ENCODE peak calls at places on chromosomes 5 and 9, in six cellular contexts. One of them, this sample, is unnamed.
A peak's percentile ranks its signal among the peaks of the same experiment; 100 is the strongest.

GRCh38 chr5:119409235-119409815 is 43.0 kb upstream of the HSD17B4 start:
- DNase-seq in suprapubic skin: no peak
- DNase-seq in breast epithelium: no peak
- DNase-seq in GM12878: no peak
- DNase-seq in endothelial cell of umbilical vein: no peak
- DNase-seq in right lobe of liver: no peak
- DNase-seq in this sample: no peak

GRCh38 chr9:27476870-27477269 is 47.2 kb upstream of the IFNK start:
- DNase-seq in endothelial cell of umbilical vein: no peak
- DNase-seq in GM12878: no peak
- DNase-seq in right lobe of liver: no peak
- DNase-seq in suprapubic skin: no peak
- DNase-seq in breast epithelium: no peak
- DNase-seq in this sample: no peak

GRCh38 chr5:2776338-2777302 is 25.1 kb upstream of the IRX2 start:
- DNase-seq in endothelial cell of umbilical vein: no peak
- DNase-seq in suprapubic skin: no peak
- DNase-seq in right lobe of liver: no peak
- DNase-seq in GM12878: no peak
- DNase-seq in breast epithelium: no peak
- DNase-seq in this sample: no peak

GRCh38 chr5:14365831-14366435 is 215.7 kb upstream of the OTULINL start:
- DNase-seq in right lobe of liver: no peak
- DNase-seq in endothelial cell of umbilical vein: no peak
- DNase-seq in breast epithelium: no peak
- DNase-seq in GM12878: no peak
- DNase-seq in suprapubic skin: no peak
- DNase-seq in this sample: no peak

GRCh38 chr9:133098104-133098754 is 22.8 kb downstream of the RALGDS start:
- DNase-seq in suprapubic skin: peak; percentile 61
- DNase-seq in right lobe of liver: peak; percentile 19
- DNase-seq in endothelial cell of umbilical vein: no peak
- DNase-seq in breast epithelium: no peak
- DNase-seq in GM12878: no peak
- DNase-seq in this sample: no peak

GRCh38 chr5:173303878-173304590 is 24.2 kb downstream of the STC2 start:
- DNase-seq in breast epithelium: no peak
- DNase-seq in endothelial cell of umbilical vein: no peak
- DNase-seq in suprapubic skin: peak; percentile 15
- DNase-seq in GM12878: no peak
- DNase-seq in right lobe of liver: no peak
- DNase-seq in this sample: no peak

GRCh38 chr9:134050726-134051125 is 17.1 kb downstream of the BRD3 start:
- DNase-seq in breast epithelium: no peak
- DNase-seq in right lobe of liver: no peak
- DNase-seq in endothelial cell of umbilical vein: no peak
- DNase-seq in suprapubic skin: no peak
- DNase-seq in GM12878: no peak
- DNase-seq in this sample: no peak

GRCh38 chr9:134209731-134210311 is 45.5 kb upstream of the RNU6ATAC start:
- DNase-seq in breast epithelium: no peak
- DNase-seq in GM12878: no peak
- DNase-seq in right lobe of liver: peak; percentile 20
- DNase-seq in endothelial cell of umbilical vein: no peak
- DNase-seq in suprapubic skin: peak; percentile 51
- DNase-seq in this sample: no peak

GRCh38 chr5:56659991-56660390 is 155.4 kb upstream of the MAP3K1 start:
- DNase-seq in breast epithelium: no peak
- DNase-seq in GM12878: no peak
- DNase-seq in suprapubic skin: no peak
- DNase-seq in right lobe of liver: no peak
- DNase-seq in endothelial cell of umbilical vein: no peak
- DNase-seq in this sample: no peak

GRCh38 chr9:131724678-131725077 is 15.2 kb downstream of the RAPGEF1 start:
- DNase-seq in endothelial cell of umbilical vein: no peak
- DNase-seq in breast epithelium: no peak
- DNase-seq in right lobe of liver: no peak
- DNase-seq in suprapubic skin: no peak
- DNase-seq in GM12878: no peak
- DNase-seq in this sample: no peak

GRCh38 chr9:61666849-61667371 is 477.1 kb downstream of the SPATA31A7 start:
- DNase-seq in breast epithelium: no peak
- DNase-seq in right lobe of liver: no peak
- DNase-seq in GM12878: no peak
- DNase-seq in endothelial cell of umbilical vein: no peak
- DNase-seq in suprapubic skin: peak; percentile 34
- DNase-seq in this sample: peak; percentile 3

GRCh38 chr5:33806736-33807442 is 84.9 kb downstream of the ADAMTS12 start:
- DNase-seq in breast epithelium: no peak
- DNase-seq in right lobe of liver: no peak
- DNase-seq in suprapubic skin: no peak
- DNase-seq in endothelial cell of umbilical vein: peak; percentile 82
- DNase-seq in GM12878: no peak
- DNase-seq in this sample: no peak

GRCh38 chr5:56490971-56491468 is 257.9 kb upstream of the ANKRD55 start:
- DNase-seq in GM12878: no peak
- DNase-seq in endothelial cell of umbilical vein: no peak
- DNase-seq in right lobe of liver: no peak
- DNase-seq in suprapubic skin: no peak
- DNase-seq in breast epithelium: no peak
- DNase-seq in this sample: peak; percentile 86

GRCh38 chr5:32916648-32917047 is 205.5 kb downstream of the NPR3 start:
- DNase-seq in breast epithelium: no peak
- DNase-seq in GM12878: no peak
- DNase-seq in suprapubic skin: no peak
- DNase-seq in right lobe of liver: no peak
- DNase-seq in endothelial cell of umbilical vein: no peak
- DNase-seq in this sample: peak; percentile 47

GRCh38 chr5:180324633-180324955 is 28.5 kb downstream of the GFPT2 start:
- DNase-seq in endothelial cell of umbilical vein: no peak
- DNase-seq in right lobe of liver: no peak
- DNase-seq in suprapubic skin: no peak
- DNase-seq in GM12878: no peak
- DNase-seq in breast epithelium: no peak
- DNase-seq in this sample: no peak

GRCh38 chr5:98309785-98310566 is 463.5 kb upstream of the RGMB start:
- DNase-seq in endothelial cell of umbilical vein: peak; percentile 95
- DNase-seq in right lobe of liver: no peak
- DNase-seq in GM12878: peak; percentile 30
- DNase-seq in suprapubic skin: no peak
- DNase-seq in breast epithelium: no peak
- DNase-seq in this sample: no peak

GRCh38 chr5:124461857-124462423 is 284.5 kb downstream of the ZNF608 start:
- DNase-seq in suprapubic skin: no peak
- DNase-seq in endothelial cell of umbilical vein: no peak
- DNase-seq in right lobe of liver: no peak
- DNase-seq in GM12878: no peak
- DNase-seq in breast epithelium: no peak
- DNase-seq in this sample: no peak

GRCh38 chr5:178279026-178279722 is 46.6 kb upstream of the PHYKPL start:
- DNase-seq in right lobe of liver: no peak
- DNase-seq in GM12878: no peak
- DNase-seq in suprapubic skin: no peak
- DNase-seq in endothelial cell of umbilical vein: no peak
- DNase-seq in breast epithelium: no peak
- DNase-seq in this sample: no peak

GRCh38 chr9:16484744-16485143 is 385.7 kb downstream of the BNC2 start:
- DNase-seq in suprapubic skin: no peak
- DNase-seq in breast epithelium: no peak
- DNase-seq in GM12878: no peak
- DNase-seq in right lobe of liver: no peak
- DNase-seq in endothelial cell of umbilical vein: no peak
- DNase-seq in this sample: no peak

GRCh38 chr5:124570285-124571035 is 176.0 kb downstream of the ZNF608 start:
- DNase-seq in suprapubic skin: no peak
- DNase-seq in GM12878: no peak
- DNase-seq in right lobe of liver: no peak
- DNase-seq in breast epithelium: no peak
- DNase-seq in endothelial cell of umbilical vein: no peak
- DNase-seq in this sample: no peak

GRCh38 chr5:84287964-84288363 is 96.7 kb downstream of the EDIL3 start:
- DNase-seq in right lobe of liver: no peak
- DNase-seq in suprapubic skin: no peak
- DNase-seq in GM12878: peak; percentile 23
- DNase-seq in endothelial cell of umbilical vein: peak; percentile 38
- DNase-seq in breast epithelium: no peak
- DNase-seq in this sample: no peak

GRCh38 chr5:84290161-84290560 is 94.5 kb downstream of the EDIL3 start:
- DNase-seq in breast epithelium: no peak
- DNase-seq in endothelial cell of umbilical vein: no peak
- DNase-seq in suprapubic skin: no peak
- DNase-seq in right lobe of liver: no peak
- DNase-seq in GM12878: no peak
- DNase-seq in this sample: no peak

GRCh38 chr5:84292000-84292642 is 92.6 kb downstream of the EDIL3 start:
- DNase-seq in right lobe of liver: no peak
- DNase-seq in endothelial cell of umbilical vein: no peak
- DNase-seq in breast epithelium: no peak
- DNase-seq in GM12878: no peak
- DNase-seq in suprapubic skin: no peak
- DNase-seq in this sample: no peak

GRCh38 chr5:84290673-84291072 is 94.0 kb downstream of the EDIL3 start:
- DNase-seq in right lobe of liver: no peak
- DNase-seq in GM12878: no peak
- DNase-seq in endothelial cell of umbilical vein: no peak
- DNase-seq in breast epithelium: no peak
- DNase-seq in suprapubic skin: no peak
- DNase-seq in this sample: no peak

DNA sequence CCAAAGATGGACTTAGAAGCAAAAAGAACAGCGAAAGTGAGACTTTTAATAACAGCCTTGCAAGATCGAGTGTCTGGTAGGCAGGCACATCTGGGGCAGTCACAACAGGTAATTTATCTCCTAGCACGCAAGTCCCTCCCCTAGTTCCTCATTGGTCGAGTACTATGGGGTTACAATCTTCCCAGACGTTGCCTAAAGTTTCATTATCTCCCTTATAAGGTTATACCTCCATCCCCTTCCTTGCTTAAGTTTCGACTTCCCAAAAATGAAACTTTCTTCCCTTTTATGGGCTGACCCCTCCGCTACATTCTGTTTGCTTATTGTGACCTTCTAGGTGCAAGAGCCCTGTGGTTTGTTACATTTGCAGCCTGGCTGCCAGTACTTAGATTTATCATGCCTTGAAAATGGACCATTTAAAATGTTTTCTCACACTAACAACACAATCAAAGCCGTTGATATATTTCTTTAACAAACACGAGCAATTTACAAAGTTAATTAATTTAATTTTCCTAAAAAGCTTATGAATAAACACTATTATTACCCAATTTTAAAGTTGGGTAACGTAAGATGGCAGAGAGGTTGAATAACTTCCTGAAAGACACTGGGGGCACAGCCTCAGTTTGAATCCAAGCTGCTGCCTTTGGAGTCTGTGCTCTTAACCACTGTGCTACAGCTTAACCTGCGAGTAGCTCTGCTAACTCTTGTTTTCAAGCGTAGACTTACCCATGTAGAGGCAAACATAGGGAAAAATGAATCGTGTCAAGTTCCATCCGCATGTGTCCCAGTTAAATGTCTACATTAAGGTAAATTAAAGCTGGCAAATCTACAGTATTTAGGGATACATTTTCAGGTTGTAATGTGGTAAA is 91.7 kb downstream of the EDIL3 start:
- DNase-seq in suprapubic skin: no peak
- DNase-seq in endothelial cell of umbilical vein: no peak
- DNase-seq in GM12878: no peak
- DNase-seq in right lobe of liver: no peak
- DNase-seq in breast epithelium: no peak
- DNase-seq in this sample: no peak
- H3K36me3 ChIP-seq in suprapubic skin: no peaks in the 10 kb centered on the region
- H3K36me3 ChIP-seq in endothelial cell of umbilical vein: no peaks in the 10 kb centered on the region
- H3K36me3 ChIP-seq in GM12878: no peaks in the 10 kb centered on the region
- H3K36me3 ChIP-seq in right lobe of liver: no peaks in the 10 kb centered on the region
- H3K36me3 ChIP-seq in breast epithelium: no peaks in the 10 kb centered on the region
- H3K36me3 ChIP-seq in this sample: no peaks in the 10 kb centered on the region

DNA sequence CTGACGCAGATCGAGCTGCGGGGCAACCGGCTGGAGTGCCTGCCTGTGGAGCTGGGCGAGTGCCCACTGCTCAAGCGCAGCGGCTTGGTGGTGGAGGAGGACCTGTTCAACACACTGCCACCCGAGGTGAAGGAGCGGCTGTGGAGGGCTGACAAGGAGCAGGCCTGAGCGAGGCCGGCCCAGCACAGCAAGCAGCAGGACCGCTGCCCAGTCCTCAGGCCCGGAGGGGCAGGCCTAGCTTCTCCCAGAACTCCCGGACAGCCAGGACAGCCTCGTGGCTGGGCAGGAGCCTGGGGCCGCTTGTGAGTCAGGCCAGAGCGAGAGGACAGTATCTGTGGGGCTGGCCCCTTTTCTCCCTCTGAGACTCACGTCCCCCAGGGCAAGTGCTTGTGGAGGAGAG is 4.6 kb upstream of the PHYHD1 start:
- DNase-seq in endothelial cell of umbilical vein: no peak
- DNase-seq in right lobe of liver: peak; percentile 55
- DNase-seq in GM12878: no peak
- DNase-seq in suprapubic skin: no peak
- DNase-seq in breast epithelium: peak; percentile 75
- DNase-seq in this sample: peak; percentile 42
- H3K4me3 ChIP-seq in endothelial cell of umbilical vein: no peak overlapping the region
- H3K4me3 ChIP-seq in right lobe of liver: peak overlapping the region; percentile 83
- H3K4me3 ChIP-seq in GM12878: no peak overlapping the region
- H3K4me3 ChIP-seq in suprapubic skin: peak overlapping the region; percentile 29
- H3K4me3 ChIP-seq in breast epithelium: peak overlapping the region; percentile 46
- H3K4me3 ChIP-seq in this sample: no peak overlapping the region

DNA sequence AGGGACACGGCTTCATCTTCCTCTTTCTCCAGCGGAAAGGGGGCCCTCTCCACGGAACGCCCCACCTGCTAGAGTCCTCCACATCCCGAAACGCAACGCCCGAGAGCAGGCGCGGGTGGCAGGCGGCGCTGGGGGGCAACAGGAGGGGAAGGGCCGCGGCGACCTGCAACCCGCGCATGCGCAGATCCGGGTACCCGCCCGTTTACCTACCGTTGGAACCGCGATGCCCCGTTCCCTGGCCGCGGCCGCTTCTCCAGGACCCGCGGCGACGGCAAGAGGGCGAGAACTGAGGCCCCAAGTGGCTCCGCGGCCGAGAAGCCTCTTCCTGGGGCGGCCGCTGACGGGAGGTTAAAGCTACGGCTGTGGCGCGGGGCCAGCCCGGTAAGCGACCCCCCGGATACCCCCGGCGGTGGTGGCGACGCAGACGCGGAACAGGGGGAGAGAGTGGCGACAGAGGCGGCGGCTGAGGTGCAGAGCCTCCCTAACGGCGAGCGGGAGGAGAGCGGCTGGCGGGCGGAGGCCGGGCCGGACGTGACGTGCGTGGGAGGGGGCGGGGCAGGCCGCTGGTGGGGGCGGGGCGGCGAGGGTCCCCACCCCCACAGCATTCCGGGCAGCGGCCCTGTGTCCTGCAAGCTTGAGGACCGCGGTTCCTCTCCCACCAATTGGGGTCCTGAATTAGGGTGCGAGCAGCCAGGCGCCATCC is at the start of gene FAM13B:
- DNase-seq in GM12878: no peak
- DNase-seq in right lobe of liver: peak; percentile 88
- DNase-seq in breast epithelium: peak; percentile 76
- DNase-seq in suprapubic skin: peak; percentile 84
- DNase-seq in endothelial cell of umbilical vein: peak; percentile 80
- DNase-seq in this sample: peak; percentile 67
- TF ChIP-seq POLR2A in GM12878: peak; percentile 98
- TF ChIP-seq POLR2A in right lobe of liver: peak; percentile 78
- TF ChIP-seq POLR2A in breast epithelium: peak; percentile 79
- TF ChIP-seq POLR2A in suprapubic skin: no peak
- TF ChIP-seq POLR2A in endothelial cell of umbilical vein: peak; percentile 94
- TF ChIP-seq POLR2A in this sample: peak; percentile 80

GRCh38 chr5:138757061-138757776 is 4.0 kb downstream of the CTNNA1 start:
- DNase-seq in suprapubic skin: no peak
- DNase-seq in right lobe of liver: no peak
- DNase-seq in GM12878: no peak
- DNase-seq in endothelial cell of umbilical vein: no peak
- DNase-seq in breast epithelium: no peak
- DNase-seq in this sample: no peak
- H3K36me3 ChIP-seq in suprapubic skin: no peaks in the 10 kb centered on the region
- H3K36me3 ChIP-seq in right lobe of liver: peaks cover 4% of the 10 kb centered on the region
- H3K36me3 ChIP-seq in GM12878: no peaks in the 10 kb centered on the region
- H3K36me3 ChIP-seq in endothelial cell of umbilical vein: peaks cover 2% of the 10 kb centered on the region
- H3K36me3 ChIP-seq in breast epithelium: no peaks in the 10 kb centered on the region
- H3K36me3 ChIP-seq in this sample: no peaks in the 10 kb centered on the region

This sample was measured in prostate gland.